ENCODE peak calls at places on chromosomes 5 and 9, in seven cellular contexts. A, Z, K, E, F, V and Q are unnamed samples.

GRCh38 chr5:1764606-1764960 is 35.1 kb downstream of the MRPL36 start:
- DNase-seq in Z (no peak), V (no peak), K (no peak), F (no peak), A (peak), E (no peak), Q (no peak)

GRCh38 chr9:88537743-88538055 is 2.7 kb downstream of the NXNL2 start:
- DNase-seq in Z (no peak), K (no peak), V (peak), E (peak), F (no peak), A (no peak), Q (no peak)

GRCh38 chr5:61051267-61051666 is 106.3 kb downstream of the NDUFAF2 start:
- DNase-seq in E (no peak), F (no peak), A (no peak), Z (no peak), V (peak), K (no peak), Q (no peak)

GRCh38 chr9:811101-811531 is 30.4 kb upstream of the DMRT1 start:
- DNase-seq in A (no peak), Z (no peak), E (no peak), V (peak), F (no peak), K (no peak), Q (no peak)

GRCh38 chr9:136327313-136327971 is at the start of gene GPSM1:
- DNase-seq in K (peak), E (no peak), Z (no peak), A (peak), V (peak), F (peak), Q (peak)

GRCh38 chr5:111454198-111454606 is 58.1 kb downstream of the STARD4 start:
- DNase-seq in E (no peak), V (no peak), A (no peak), K (no peak), F (no peak), Z (peak), Q (no peak)

GRCh38 chr5:54785729-54786548 is 199.5 kb downstream of the ESM1 start:
- DNase-seq in K (no peak), V (no peak), A (peak), Z (no peak), E (no peak), F (no peak), Q (no peak)

GRCh38 chr9:35859310-35859994 is 10.7 kb downstream of the OR13J1 start:
- DNase-seq in Z (no peak), E (peak), V (peak), F (no peak), A (no peak), K (no peak), Q (peak)

GRCh38 chr5:106269252-106269843 is 1401.4 kb downstream of the EFNA5 start:
- DNase-seq in A (no peak), F (no peak), E (no peak), Z (no peak), K (no peak), V (peak), Q (no peak)

GRCh38 chr9:15373881-15374280 is 48.8 kb upstream of the SNAPC3 start:
- DNase-seq in F (no peak), K (no peak), A (no peak), V (no peak), E (no peak), Z (no peak), Q (no peak)

GRCh38 chr5:108634951-108635288 is 112.8 kb upstream of the FER start:
- DNase-seq in F (no peak), E (no peak), V (no peak), A (no peak), K (no peak), Z (no peak), Q (no peak)

GRCh38 chr9:89291741-89292140 is 19.3 kb upstream of the CKS2 start:
- DNase-seq in F (no peak), Z (no peak), V (no peak), K (no peak), A (no peak), E (no peak), Q (no peak)

GRCh38 chr5:142571921-142572320 is 114.0 kb downstream of the FGF1 start:
- DNase-seq in Z (no peak), F (no peak), E (no peak), V (no peak), K (no peak), A (no peak), Q (no peak)

GRCh38 chr5:58266402-58266801 is 193.5 kb downstream of the PLK2 start:
- DNase-seq in V (peak), Z (no peak), K (no peak), F (no peak), A (no peak), E (no peak), Q (no peak)

GRCh38 chr9:122268041-122268814 is 3.5 kb downstream of the MRRF start:
- DNase-seq in V (no peak), E (no peak), F (no peak), A (no peak), K (no peak), Z (no peak), Q (no peak)

GRCh38 chr5:74490814-74491213 is 149.7 kb downstream of the ENC1 start:
- DNase-seq in K (no peak), E (no peak), Z (no peak), F (no peak), V (no peak), A (no peak), Q (no peak)

GRCh38 chr9:137281345-137282116 is 4.0 kb downstream of the TOR4A start:
- DNase-seq in K (no peak), A (no peak), E (no peak), V (no peak), Z (no peak), F (no peak), Q (peak)

GRCh38 chr5:59099270-59099994 is 516.6 kb downstream of the RAB3C start:
- DNase-seq in V (peak), A (no peak), K (no peak), F (no peak), Z (no peak), E (no peak), Q (no peak)

GRCh38 chr5:150236313-150236712 is 46.5 kb downstream of the SLC6A7 start:
- DNase-seq in V (no peak), E (no peak), A (no peak), F (no peak), Z (no peak), K (no peak), Q (no peak)